ENCODE peak calls at places on chromosomes 4 and X, in five cellular contexts. D, C, K, T and Q are unnamed samples.

GRCh38 chrX:70190225-70190624 is 12.9 kb downstream of the DGAT2L6 start:
- DNase-seq in D (no peak), C (no peak), K (no peak), T (no peak), Q (no peak)

GRCh38 chr4:7281316-7282093 is 89.2 kb downstream of the SORCS2 start:
- DNase-seq in D (peak), C (no peak), K (no peak), T (no peak), Q (no peak)

GRCh38 chr4:163179207-163179606 is 12.5 kb upstream of the NAF1 start:
- DNase-seq in D (no peak), C (no peak), K (no peak), T (no peak), Q (no peak)

GRCh38 chr4:127012549-127012948 is 620.2 kb upstream of the INTU start:
- DNase-seq in D (peak), C (no peak), K (no peak), T (peak), Q (no peak)

GRCh38 chrX:131874300-131874699 is 148.8 kb upstream of the STK26 start:
- DNase-seq in D (no peak), C (no peak), K (no peak), T (no peak), Q (no peak)

GRCh38 chr4:122100508-122100907 is 51.6 kb upstream of the BLTP1 start:
- DNase-seq in D (no peak), C (no peak), K (no peak), T (no peak), Q (no peak)

GRCh38 chr4:174111350-174111888 is 172.0 kb downstream of the FBXO8 start:
- DNase-seq in D (no peak), C (no peak), K (no peak), T (no peak), Q (no peak)

GRCh38 chrX:19799319-19800182 is 87.8 kb downstream of the SH3KBP1 start:
- DNase-seq in D (peak), C (no peak), K (peak), T (peak), Q (no peak)

GRCh38 chr4:175277816-175278215 is 359.7 kb downstream of the ADAM29 start:
- DNase-seq in D (no peak), C (no peak), K (no peak), T (no peak), Q (no peak)

GRCh38 chrX:17397074-17397473 is 22.1 kb downstream of the NHS start:
- DNase-seq in D (no peak), C (no peak), K (no peak), T (peak), Q (no peak)

GRCh38 chrX:37846934-37847732 is at the start of gene DYNLT3:
- DNase-seq in D (peak), C (peak), K (peak), T (peak), Q (peak)

GRCh38 chrX:154805696-154806091 is 409 bp upstream of the MPP1 start:
- DNase-seq in D (peak), C (no peak), K (no peak), T (no peak), Q (no peak)

GRCh38 chr4:125283702-125284279 is 31.0 kb upstream of the FAT4 start:
- DNase-seq in D (peak), C (peak), K (no peak), T (peak), Q (no peak)

GRCh38 chr4:1211951-1212545 is 36.9 kb downstream of the CTBP1 start:
- DNase-seq in D (no peak), C (no peak), K (no peak), T (no peak), Q (peak)

GRCh38 chr4:8847764-8848163 is 23.9 kb downstream of the HMX1 start:
- DNase-seq in D (no peak), C (peak), K (no peak), T (no peak), Q (no peak)

GRCh38 chrX:295136-295535 is 14.0 kb downstream of the PLCXD1 start:
- DNase-seq in D (no peak), C (no peak), K (no peak), T (no peak), Q (peak)

GRCh38 chrX:9935436-9935835 is 31.7 kb upstream of the CLDN34 start:
- DNase-seq in D (no peak), C (no peak), K (no peak), T (peak), Q (no peak)

GRCh38 chr4:145619639-145619996 is 433 bp downstream of the MMAA start:
- DNase-seq in D (peak), C (peak), K (no peak), T (peak), Q (peak)

GRCh38 chrX:37759878-37760418 is 19.9 kb upstream of the CYBB start:
- DNase-seq in D (no peak), C (no peak), K (no peak), T (no peak), Q (no peak)

GRCh38 chrX:19571708-19572107 is 56.4 kb upstream of the MAP3K15 start:
- DNase-seq in D (no peak), C (no peak), K (no peak), T (no peak), Q (no peak)

GRCh38 chr4:107018336-107018735 is 17.8 kb downstream of the DKK2 start:
- DNase-seq in D (peak), C (no peak), K (no peak), T (no peak), Q (no peak)

GRCh38 chr4:11428701-11429571 is at the start of gene HS3ST1:
- DNase-seq in D (peak), C (no peak), K (no peak), T (peak), Q (peak)

GRCh38 chr4:37794046-37794445 is 32.4 kb upstream of the PGM2 start:
- DNase-seq in D (no peak), C (no peak), K (no peak), T (no peak), Q (no peak)

GRCh38 chrX:37347420-37347819 is 1.7 kb upstream of the PRRG1 start:
- DNase-seq in D (peak), C (no peak), K (no peak), T (peak), Q (peak)

GRCh38 chr4:159163522-159163921 is 60.6 kb downstream of the RAPGEF2 start:
- DNase-seq in D (no peak), C (no peak), K (no peak), T (no peak), Q (no peak)

GRCh38 chrX:43225626-43226328 is 430.3 kb upstream of the MAOA start:
- DNase-seq in D (no peak), C (no peak), K (no peak), T (no peak), Q (no peak)

GRCh38 chrX:41043950-41044349 is 41.3 kb upstream of the USP9X start:
- DNase-seq in D (peak), C (peak), K (no peak), T (peak), Q (no peak)

GRCh38 chr4:16617416-16617815 is 281.0 kb downstream of the LDB2 start:
- DNase-seq in D (peak), C (no peak), K (no peak), T (no peak), Q (no peak)

GRCh38 chrX:56382278-56382677 is 150.1 kb downstream of the KLF8 start:
- DNase-seq in D (no peak), C (no peak), K (no peak), T (no peak), Q (no peak)

GRCh38 chrX:30735839-30736238 is 82.6 kb downstream of the GK start:
- DNase-seq in D (peak), C (peak), K (peak), T (peak), Q (peak)

GRCh38 chr4:101944649-101945048 is 154.1 kb downstream of the BANK1 start:
- DNase-seq in D (peak), C (peak), K (no peak), T (peak), Q (no peak)

GRCh38 chr4:1215347-1216075 is 33.4 kb downstream of the CTBP1 start:
- DNase-seq in D (no peak), C (no peak), K (no peak), T (no peak), Q (no peak)

GRCh38 chr4:16661813-16662212 is 236.6 kb downstream of the LDB2 start:
- DNase-seq in D (no peak), C (no peak), K (no peak), T (peak), Q (no peak)

GRCh38 chrX:22433292-22434070 is 160.8 kb downstream of the CBLL2 start:
- DNase-seq in D (no peak), C (no peak), K (no peak), T (no peak), Q (no peak)

GRCh38 chr4:2257361-2258001 is 4.4 kb downstream of the MXD4 start:
- DNase-seq in D (no peak), C (no peak), K (no peak), T (no peak), Q (peak)

GRCh38 chr4:160318567-160319220 is 1215.8 kb downstream of the RAPGEF2 start:
- DNase-seq in D (no peak), C (no peak), K (no peak), T (no peak), Q (no peak)

GRCh38 chr4:124697441-124697840 is 15.1 kb downstream of the ANKRD50 start:
- DNase-seq in D (no peak), C (no peak), K (no peak), T (no peak), Q (no peak)